ENCODE peak calls at places on chromosomes 12 and 14, in seven cellular contexts. One of them, this sample, is unnamed.

GRCh38 chr14:37681486-37681885 is 86.1 kb downstream of the TTC6 start:
- DNase-seq in neural crest cell: no peak
- DNase-seq in T-cell: no peak
- DNase-seq in mucosa of gallbladder: no peak
- DNase-seq in dermis microvascular lymphatic vessel endothelial cell: no peak
- DNase-seq in Right ventricle myocardium superior: no peak
- DNase-seq in COR-L47: no peak
- DNase-seq in this sample: no peak

GRCh38 chr12:3091030-3091304 is 13.8 kb downstream of the TSPAN9 start:
- DNase-seq in neural crest cell: no peak
- DNase-seq in T-cell: no peak
- DNase-seq in mucosa of gallbladder: no peak
- DNase-seq in dermis microvascular lymphatic vessel endothelial cell: no peak
- DNase-seq in Right ventricle myocardium superior: no peak
- DNase-seq in COR-L47: no peak
- DNase-seq in this sample: no peak

GRCh38 chr12:19967486-19967885 is 400.9 kb upstream of the PDE3A start:
- DNase-seq in neural crest cell: no peak
- DNase-seq in T-cell: no peak
- DNase-seq in mucosa of gallbladder: peak; percentile 56
- DNase-seq in dermis microvascular lymphatic vessel endothelial cell: peak; percentile 91
- DNase-seq in Right ventricle myocardium superior: no peak
- DNase-seq in COR-L47: peak; percentile 61
- DNase-seq in this sample: no peak

GRCh38 chr12:31423405-31423804 is 97.5 kb upstream of the SINHCAF start:
- DNase-seq in neural crest cell: no peak
- DNase-seq in T-cell: no peak
- DNase-seq in mucosa of gallbladder: no peak
- DNase-seq in dermis microvascular lymphatic vessel endothelial cell: no peak
- DNase-seq in Right ventricle myocardium superior: no peak
- DNase-seq in COR-L47: no peak
- DNase-seq in this sample: no peak

GRCh38 chr12:89883630-89884364 is 175.2 kb upstream of the ATP2B1 start:
- DNase-seq in neural crest cell: no peak
- DNase-seq in T-cell: no peak
- DNase-seq in mucosa of gallbladder: no peak
- DNase-seq in dermis microvascular lymphatic vessel endothelial cell: peak; percentile 59
- DNase-seq in Right ventricle myocardium superior: no peak
- DNase-seq in COR-L47: peak; percentile 91
- DNase-seq in this sample: no peak

GRCh38 chr12:132218915-132219314 is 74.7 kb downstream of the NOC4L start:
- DNase-seq in neural crest cell: peak; percentile 29
- DNase-seq in T-cell: peak; percentile 25
- DNase-seq in mucosa of gallbladder: no peak
- DNase-seq in dermis microvascular lymphatic vessel endothelial cell: peak; percentile 59
- DNase-seq in Right ventricle myocardium superior: no peak
- DNase-seq in COR-L47: peak; percentile 36
- DNase-seq in this sample: no peak

GRCh38 chr14:89607453-89607852 is 190.4 kb upstream of the FOXN3 start:
- DNase-seq in neural crest cell: no peak
- DNase-seq in T-cell: no peak
- DNase-seq in mucosa of gallbladder: no peak
- DNase-seq in dermis microvascular lymphatic vessel endothelial cell: no peak
- DNase-seq in Right ventricle myocardium superior: no peak
- DNase-seq in COR-L47: no peak
- DNase-seq in this sample: no peak

GRCh38 chr12:18457362-18457761 is 196.0 kb downstream of the PIK3C2G start:
- DNase-seq in neural crest cell: no peak
- DNase-seq in T-cell: no peak
- DNase-seq in mucosa of gallbladder: no peak
- DNase-seq in dermis microvascular lymphatic vessel endothelial cell: no peak
- DNase-seq in Right ventricle myocardium superior: no peak
- DNase-seq in COR-L47: no peak
- DNase-seq in this sample: no peak

GRCh38 chr14:103013028-103013427 is 44.3 kb downstream of the CDC42BPB start:
- DNase-seq in neural crest cell: no peak
- DNase-seq in T-cell: no peak
- DNase-seq in mucosa of gallbladder: no peak
- DNase-seq in dermis microvascular lymphatic vessel endothelial cell: no peak
- DNase-seq in Right ventricle myocardium superior: no peak
- DNase-seq in COR-L47: no peak
- DNase-seq in this sample: no peak

GRCh38 chr14:32978691-32979255 is 40.1 kb downstream of the NPAS3 start:
- DNase-seq in neural crest cell: no peak
- DNase-seq in T-cell: no peak
- DNase-seq in mucosa of gallbladder: no peak
- DNase-seq in dermis microvascular lymphatic vessel endothelial cell: no peak
- DNase-seq in Right ventricle myocardium superior: no peak
- DNase-seq in COR-L47: no peak
- DNase-seq in this sample: no peak

GRCh38 chr12:10220398-10221077 is 7.9 kb downstream of the GABARAPL1 start:
- DNase-seq in neural crest cell: no peak
- DNase-seq in T-cell: no peak
- DNase-seq in mucosa of gallbladder: peak; percentile 85
- DNase-seq in dermis microvascular lymphatic vessel endothelial cell: peak; percentile 89
- DNase-seq in Right ventricle myocardium superior: peak; percentile 74
- DNase-seq in COR-L47: no peak
- DNase-seq in this sample: peak; percentile 90

GRCh38 chr12:85740190-85740589 is 96.0 kb downstream of the RASSF9 start:
- DNase-seq in neural crest cell: no peak
- DNase-seq in T-cell: no peak
- DNase-seq in mucosa of gallbladder: no peak
- DNase-seq in dermis microvascular lymphatic vessel endothelial cell: no peak
- DNase-seq in Right ventricle myocardium superior: no peak
- DNase-seq in COR-L47: no peak
- DNase-seq in this sample: no peak

GRCh38 chr12:64611430-64612286 is 1.4 kb downstream of the RASSF3 start:
- DNase-seq in neural crest cell: peak; percentile 5
- DNase-seq in T-cell: no peak
- DNase-seq in mucosa of gallbladder: no peak
- DNase-seq in dermis microvascular lymphatic vessel endothelial cell: peak; percentile 38
- DNase-seq in Right ventricle myocardium superior: peak; percentile 70
- DNase-seq in COR-L47: no peak
- DNase-seq in this sample: no peak

GRCh38 chr14:21258889-21259787 is 10.1 kb downstream of the HNRNPC start:
- DNase-seq in neural crest cell: no peak
- DNase-seq in T-cell: no peak
- DNase-seq in mucosa of gallbladder: no peak
- DNase-seq in dermis microvascular lymphatic vessel endothelial cell: no peak
- DNase-seq in Right ventricle myocardium superior: no peak
- DNase-seq in COR-L47: no peak
- DNase-seq in this sample: no peak

GRCh38 chr14:63972323-63972932 is 119.6 kb downstream of the SYNE2 start:
- DNase-seq in neural crest cell: no peak
- DNase-seq in T-cell: no peak
- DNase-seq in mucosa of gallbladder: no peak
- DNase-seq in dermis microvascular lymphatic vessel endothelial cell: no peak
- DNase-seq in Right ventricle myocardium superior: no peak
- DNase-seq in COR-L47: peak; percentile 14
- DNase-seq in this sample: no peak

GRCh38 chr12:123076604-123077297 is 74.1 kb downstream of the PITPNM2 start:
- DNase-seq in neural crest cell: no peak
- DNase-seq in T-cell: no peak
- DNase-seq in mucosa of gallbladder: no peak
- DNase-seq in dermis microvascular lymphatic vessel endothelial cell: peak; percentile 62
- DNase-seq in Right ventricle myocardium superior: no peak
- DNase-seq in COR-L47: no peak
- DNase-seq in this sample: no peak

GRCh38 chr14:93286212-93286890 is 46.5 kb downstream of the BTBD7 start:
- DNase-seq in neural crest cell: no peak
- DNase-seq in T-cell: no peak
- DNase-seq in mucosa of gallbladder: no peak
- DNase-seq in dermis microvascular lymphatic vessel endothelial cell: no peak
- DNase-seq in Right ventricle myocardium superior: no peak
- DNase-seq in COR-L47: no peak
- DNase-seq in this sample: no peak

GRCh38 chr12:7017870-7018349 is 366 bp downstream of the LPCAT3 start:
- DNase-seq in neural crest cell: no peak
- DNase-seq in T-cell: no peak
- DNase-seq in mucosa of gallbladder: no peak
- DNase-seq in dermis microvascular lymphatic vessel endothelial cell: peak; percentile 5
- DNase-seq in Right ventricle myocardium superior: no peak
- DNase-seq in COR-L47: no peak
- DNase-seq in this sample: peak; percentile 61

GRCh38 chr14:46717211-46717610 is 65.6 kb upstream of the RPL10L start:
- DNase-seq in neural crest cell: no peak
- DNase-seq in T-cell: no peak
- DNase-seq in mucosa of gallbladder: no peak
- DNase-seq in dermis microvascular lymphatic vessel endothelial cell: no peak
- DNase-seq in Right ventricle myocardium superior: no peak
- DNase-seq in COR-L47: no peak
- DNase-seq in this sample: no peak

This sample was measured in psoas muscle.